ENCODE peak calls at places on chromosomes 7 and 10, in eight cellular contexts. R is brain microvascular endothelial cell; I is GM12865; E is kidney tubule cell; G is fibroblast of pulmonary artery; J is activated naive CD8-positive, alpha-beta T cell treated with anti-CD3 and anti-CD28 coated beads, Interleukin-2, amount 50 U/mL, for 24 hours; B is left ventricle myocardium inferior; U is AG09309. N is an unnamed sample.

GRCh38 chr7:67854236-67854635 is 857.6 kb downstream of the TYW1 start:
- DNase-seq in E (no peak), B (no peak), J (no peak), U (no peak), G (no peak), I (no peak), R (no peak), N (no peak)

GRCh38 chr10:22251751-22252285 is 34.0 kb upstream of the EBLN1 start:
- DNase-seq in G (peak; percentile 61), I (peak; percentile 75), U (no peak), J (peak; percentile 62), B (peak; percentile 69), R (no peak), E (peak; percentile 58), N (no peak)

GRCh38 chr7:85102813-85103350 is 84.0 kb downstream of the SEMA3D start:
- DNase-seq in R (no peak), J (no peak), I (no peak), G (peak; percentile 43), E (no peak), U (peak; percentile 91), B (no peak), N (no peak)

GRCh38 chr7:100693312-100694195 is 496 bp downstream of the GIGYF1 start:
- DNase-seq in R (no peak), B (no peak), U (no peak), J (no peak), I (no peak), E (no peak), G (no peak), N (no peak)

GRCh38 chr7:52719677-52720076 is 315.8 kb upstream of the POM121L12 start:
- DNase-seq in R (no peak), E (no peak), I (no peak), B (no peak), J (no peak), G (no peak), U (no peak), N (no peak)

GRCh38 chr10:114856544-114857287 is 35.1 kb downstream of the FHIP2A start:
- DNase-seq in R (peak; percentile 83), G (peak; percentile 92), U (peak; percentile 64), E (peak; percentile 88), B (no peak), I (no peak), J (no peak), N (no peak)

GRCh38 chr7:135291809-135292253 is 58.2 kb downstream of the STRA8 start:
- DNase-seq in G (peak; percentile 69), B (no peak), E (peak; percentile 98), U (no peak), J (no peak), I (no peak), R (peak; percentile 61), N (no peak)

GRCh38 chr7:155223021-155223420 is 74.7 kb upstream of the INSIG1 start:
- DNase-seq in I (no peak), J (no peak), E (no peak), U (no peak), R (no peak), G (no peak), B (no peak), N (no peak)

GRCh38 chr10:4691776-4692175 is 134.2 kb upstream of the AKR1E2 start:
- DNase-seq in B (no peak), E (peak; percentile 57), R (peak; percentile 23), G (peak; percentile 60), U (no peak), I (no peak), J (no peak), N (peak; percentile 51)

N was measured in LoVo.